ENCODE peak calls at places on chromosome 20, in five cellular contexts. One of them, this sample, is unnamed. For H3K36me3, the result is how much of the 10 kb centered on the place peaks cover.

GRCh38 chr20:31608256-31608980 is 3.3 kb downstream of the ID1 start:
- DNase-seq in HCT116: peak
- DNase-seq in HepG2: peak
- DNase-seq in transverse colon: peak
- DNase-seq in breast epithelium: peak
- DNase-seq in this sample: peak

GRCh38 chr20:63890201-63890576 is 4.7 kb upstream of the DNAJC5 start:
- DNase-seq in breast epithelium: no peak
- DNase-seq in HCT116: no peak
- DNase-seq in HepG2: no peak
- DNase-seq in transverse colon: no peak
- DNase-seq in this sample: no peak

GRCh38 chr20:23228912-23229311 is 121.7 kb upstream of the NXT1 start:
- DNase-seq in transverse colon: no peak
- DNase-seq in HCT116: no peak
- DNase-seq in breast epithelium: no peak
- DNase-seq in HepG2: no peak
- DNase-seq in this sample: no peak

GRCh38 chr20:57791178-57791945 is 81.5 kb upstream of the PMEPA1 start:
- DNase-seq in HCT116: no peak
- DNase-seq in transverse colon: no peak
- DNase-seq in HepG2: no peak
- DNase-seq in breast epithelium: no peak
- DNase-seq in this sample: no peak

GRCh38 chr20:45970646-45971424 is 1.2 kb downstream of the ZNF335 start:
- DNase-seq in breast epithelium: no peak
- DNase-seq in transverse colon: peak
- DNase-seq in HCT116: no peak
- DNase-seq in HepG2: no peak
- DNase-seq in this sample: no peak

GRCh38 chr20:3863317-3863716 is 16.7 kb downstream of the MAVS start:
- DNase-seq in HepG2: no peak
- DNase-seq in HCT116: no peak
- DNase-seq in transverse colon: no peak
- DNase-seq in breast epithelium: no peak
- DNase-seq in this sample: no peak

GRCh38 chr20:56483970-56484369 is 15.5 kb downstream of the RTF2 start:
- DNase-seq in breast epithelium: no peak
- DNase-seq in HepG2: no peak
- DNase-seq in HCT116: no peak
- DNase-seq in transverse colon: no peak
- DNase-seq in this sample: no peak

GRCh38 chr20:33653900-33654596 is 8.1 kb upstream of the C20orf144 start:
- DNase-seq in HCT116: no peak
- DNase-seq in transverse colon: peak
- DNase-seq in HepG2: no peak
- DNase-seq in breast epithelium: peak
- DNase-seq in this sample: peak

GRCh38 chr20:14861028-14861699 is 523.8 kb upstream of the FLRT3 start:
- DNase-seq in HepG2: no peak
- DNase-seq in transverse colon: no peak
- DNase-seq in HCT116: no peak
- DNase-seq in breast epithelium: no peak
- DNase-seq in this sample: no peak

GRCh38 chr20:4925842-4926530 is 75.3 kb downstream of the SLC23A2 start:
- DNase-seq in HepG2: no peak
- DNase-seq in HCT116: no peak
- DNase-seq in transverse colon: peak
- DNase-seq in breast epithelium: peak
- DNase-seq in this sample: peak

GRCh38 chr20:55095745-55096450 is 620.5 kb downstream of the DOK5 start:
- DNase-seq in HepG2: no peak
- DNase-seq in breast epithelium: no peak
- DNase-seq in HCT116: no peak
- DNase-seq in transverse colon: no peak
- DNase-seq in this sample: no peak

GRCh38 chr20:23408957-23409356 is 12.3 kb downstream of the NAPB start:
- DNase-seq in breast epithelium: no peak
- DNase-seq in HepG2: no peak
- DNase-seq in HCT116: no peak
- DNase-seq in transverse colon: no peak
- DNase-seq in this sample: no peak

GRCh38 chr20:43540673-43541060 is 18.2 kb upstream of the SGK2 start:
- DNase-seq in transverse colon: no peak
- DNase-seq in HepG2: no peak
- DNase-seq in HCT116: no peak
- DNase-seq in breast epithelium: no peak
- DNase-seq in this sample: no peak

GRCh38 chr20:57922701-57923100 is 212.9 kb upstream of the PMEPA1 start:
- DNase-seq in HepG2: no peak
- DNase-seq in HCT116: no peak
- DNase-seq in transverse colon: no peak
- DNase-seq in breast epithelium: peak
- DNase-seq in this sample: no peak

DNA sequence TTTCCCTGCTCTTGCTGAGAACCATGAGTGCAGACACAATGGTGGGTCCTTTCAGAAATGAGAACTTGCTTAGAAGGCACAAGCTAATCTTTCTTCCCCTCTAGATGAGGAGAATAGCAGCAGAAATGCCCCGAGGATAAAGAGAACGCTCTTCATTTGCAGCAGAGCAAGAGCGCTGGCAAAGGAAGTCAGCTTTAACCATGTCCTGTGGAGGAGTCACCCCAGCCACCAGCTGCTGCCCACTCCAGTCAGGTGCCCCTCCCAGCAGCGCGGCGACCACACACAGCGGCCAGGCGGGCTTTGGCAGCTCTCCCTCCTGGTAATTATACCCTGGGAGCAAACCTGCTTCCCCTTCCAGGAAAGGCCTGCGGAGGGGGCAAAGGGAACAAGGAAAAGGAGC is 42.4 kb upstream of the EMILIN3 start:
- DNase-seq in HepG2: no peak
- DNase-seq in breast epithelium: no peak
- DNase-seq in transverse colon: no peak
- DNase-seq in HCT116: no peak
- DNase-seq in this sample: no peak
- H3K36me3 ChIP-seq in HepG2: half or more
- H3K36me3 ChIP-seq in breast epithelium: under half
- H3K36me3 ChIP-seq in transverse colon: under half
- H3K36me3 ChIP-seq in HCT116: under half
- H3K36me3 ChIP-seq in this sample: under half

DNA sequence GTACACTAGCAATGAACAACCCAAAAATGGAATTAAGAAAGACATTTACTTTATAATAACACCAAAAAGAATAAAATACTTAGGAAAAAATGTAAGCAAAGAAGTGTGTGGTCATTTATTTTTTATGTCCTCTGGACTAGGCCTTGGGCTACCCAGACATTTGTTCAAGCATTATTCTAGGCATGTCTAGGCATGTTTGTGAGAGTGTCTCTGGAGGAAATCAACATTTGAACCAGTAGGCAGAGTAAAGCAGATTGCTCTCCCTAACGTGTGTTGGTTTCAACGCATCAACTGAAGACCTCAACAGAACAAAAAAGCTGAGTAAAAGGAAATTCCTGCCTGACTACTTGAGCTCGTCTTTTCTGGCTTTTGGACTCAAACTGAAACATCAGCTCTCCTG is 84.5 kb downstream of the ANKEF1 start:
- DNase-seq in breast epithelium: no peak
- DNase-seq in HepG2: no peak
- DNase-seq in transverse colon: no peak
- DNase-seq in HCT116: no peak
- DNase-seq in this sample: no peak
- TF ChIP-seq POLR2AphosphoS5 in breast epithelium: no peak
- TF ChIP-seq POLR2AphosphoS5 in HepG2: no peak
- TF ChIP-seq POLR2AphosphoS5 in transverse colon: no peak
- TF ChIP-seq POLR2AphosphoS5 in HCT116: no peak
- TF ChIP-seq POLR2AphosphoS5 in this sample: no peak

GRCh38 chr20:20573797-20574196 is 138.6 kb downstream of the RALGAPA2 start:
- DNase-seq in HepG2: no peak
- DNase-seq in transverse colon: no peak
- DNase-seq in HCT116: no peak
- DNase-seq in breast epithelium: no peak
- DNase-seq in this sample: no peak
- H3K36me3 ChIP-seq in HepG2: under half
- H3K36me3 ChIP-seq in transverse colon: under half
- H3K36me3 ChIP-seq in HCT116: under half
- H3K36me3 ChIP-seq in breast epithelium: under half
- H3K36me3 ChIP-seq in this sample: under half

DNA sequence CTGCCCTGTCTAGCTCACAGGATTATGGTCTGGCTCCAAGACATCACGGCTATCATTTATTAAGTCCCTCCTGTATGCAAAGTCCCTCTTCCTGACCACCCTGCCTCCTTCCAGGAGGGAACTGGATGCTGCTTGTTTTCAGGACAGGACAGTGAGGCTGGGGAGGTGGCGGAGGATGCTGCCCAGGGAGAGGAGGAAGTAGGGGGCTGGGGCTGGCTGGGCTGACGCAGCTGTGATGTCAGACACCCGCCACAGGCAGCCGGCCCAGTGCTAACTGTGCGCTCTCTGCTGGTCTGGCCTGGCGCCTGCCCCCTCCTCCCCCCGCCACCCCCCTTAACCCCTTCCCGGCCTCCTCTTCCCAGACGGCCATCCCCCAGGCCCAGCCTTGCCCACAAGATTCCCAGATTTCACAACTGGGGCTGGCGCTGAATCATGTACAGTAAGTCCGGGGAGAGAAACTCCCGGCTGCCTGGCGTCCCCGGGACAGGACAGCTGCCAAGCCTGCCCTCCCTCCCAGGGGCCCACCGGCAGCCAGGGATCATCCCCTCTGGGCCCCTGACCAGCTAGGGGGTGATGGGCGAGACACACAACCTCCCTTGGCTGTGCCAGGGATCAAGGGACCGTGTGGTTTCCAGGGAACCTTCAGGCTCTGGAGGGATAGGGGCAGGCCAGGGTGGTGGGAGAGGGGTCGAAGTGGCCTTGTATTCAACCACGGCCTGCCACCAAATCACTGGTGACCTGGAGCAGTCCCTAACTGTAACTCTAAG is 118.1 kb downstream of the CEBPB start:
- DNase-seq in transverse colon: peak
- DNase-seq in HCT116: peak
- DNase-seq in HepG2: peak
- DNase-seq in breast epithelium: peak
- DNase-seq in this sample: peak
- TF ChIP-seq POLR2AphosphoS5 in transverse colon: peak
- TF ChIP-seq POLR2AphosphoS5 in HCT116: peak
- TF ChIP-seq POLR2AphosphoS5 in HepG2: peak
- TF ChIP-seq POLR2AphosphoS5 in breast epithelium: peak
- TF ChIP-seq POLR2AphosphoS5 in this sample: peak

GRCh38 chr20:47249913-47250312 is 106.6 kb downstream of the ZMYND8 start:
- DNase-seq in HepG2: peak
- DNase-seq in HCT116: no peak
- DNase-seq in breast epithelium: no peak
- DNase-seq in transverse colon: no peak
- DNase-seq in this sample: no peak
- H3K36me3 ChIP-seq in HepG2: half or more
- H3K36me3 ChIP-seq in HCT116: under half
- H3K36me3 ChIP-seq in breast epithelium: under half
- H3K36me3 ChIP-seq in transverse colon: under half
- H3K36me3 ChIP-seq in this sample: under half

GRCh38 chr20:60064554-60064953 is 106.3 kb downstream of the CDH26 start:
- DNase-seq in HCT116: no peak
- DNase-seq in HepG2: no peak
- DNase-seq in breast epithelium: no peak
- DNase-seq in transverse colon: no peak
- DNase-seq in this sample: no peak
- TF ChIP-seq POLR2AphosphoS5 in HCT116: no peak
- TF ChIP-seq POLR2AphosphoS5 in HepG2: no peak
- TF ChIP-seq POLR2AphosphoS5 in breast epithelium: no peak
- TF ChIP-seq POLR2AphosphoS5 in transverse colon: no peak
- TF ChIP-seq POLR2AphosphoS5 in this sample: no peak

This sample was measured in prostate gland.